ENCODE peak calls at places on chromosomes 13 and 19, in nine cellular contexts. X is body of pancreas, Q is left ventricle myocardium inferior, V is astrocyte, Y is H9, C is NB4, Z is fibroblast of pulmonary artery, H is AG09309, A is tibial nerve. T is an unnamed sample.

GRCh38 chr13:95588721-95589120 is 36.2 kb downstream of the CLDN10 start:
- DNase-seq in X (no peak), Q (no peak), V (peak), Y (no peak), C (peak), Z (peak), H (peak), A (no peak), T (peak)

GRCh38 chr13:95957331-95957730 is 95.9 kb downstream of the UGGT2 start:
- DNase-seq in X (no peak), Q (no peak), V (no peak), Y (no peak), C (no peak), Z (no peak), H (no peak), A (no peak), T (no peak)

GRCh38 chr13:35923347-35923746 is 207.8 kb downstream of the DCLK1 start:
- DNase-seq in X (no peak), Q (peak), V (peak), Y (no peak), C (no peak), Z (peak), H (no peak), A (no peak), T (no peak)

GRCh38 chr19:5585461-5586299 is 17.9 kb upstream of the TINCR start:
- DNase-seq in X (peak), Q (no peak), V (no peak), Y (peak), C (peak), Z (no peak), H (no peak), A (no peak), T (no peak)

GRCh38 chr19:901216-902092 is 8.2 kb downstream of the RNU6-9 start:
- DNase-seq in X (no peak), Q (no peak), V (no peak), Y (no peak), C (no peak), Z (no peak), H (no peak), A (no peak), T (no peak)

GRCh38 chr13:31674056-31674455 is 65.3 kb upstream of the RXFP2 start:
- DNase-seq in X (no peak), Q (no peak), V (no peak), Y (no peak), C (peak), Z (peak), H (peak), A (no peak), T (no peak)

GRCh38 chr19:16376649-16377048 is 52.0 kb downstream of the KLF2 start:
- DNase-seq in X (no peak), Q (no peak), V (no peak), Y (peak), C (no peak), Z (no peak), H (no peak), A (no peak), T (no peak)

GRCh38 chr13:98976338-98976737 is 1.5 kb downstream of the DOCK9 start:
- DNase-seq in X (no peak), Q (no peak), V (peak), Y (no peak), C (peak), Z (peak), H (no peak), A (no peak), T (no peak)

GRCh38 chr13:57634829-57635165 is 3.3 kb downstream of the PCDH17 start:
- DNase-seq in X (peak), Q (no peak), V (no peak), Y (peak), C (no peak), Z (no peak), H (no peak), A (no peak), T (no peak)

GRCh38 chr19:2610637-2611482 is 91.6 kb downstream of the GNG7 start:
- DNase-seq in X (peak), Q (peak), V (peak), Y (peak), C (peak), Z (peak), H (peak), A (peak), T (no peak)

GRCh38 chr19:12723383-12723642 is 419 bp downstream of the TNPO2 start:
- DNase-seq in X (no peak), Q (no peak), V (no peak), Y (no peak), C (peak), Z (no peak), H (no peak), A (no peak), T (no peak)

GRCh38 chr19:43755256-43755801 is 567 bp upstream of the SMG9 start:
- DNase-seq in X (peak), Q (peak), V (peak), Y (peak), C (peak), Z (peak), H (no peak), A (peak), T (no peak)

GRCh38 chr13:98270819-98271218 is 93.8 kb upstream of the RNF113B start:
- DNase-seq in X (no peak), Q (no peak), V (no peak), Y (no peak), C (no peak), Z (no peak), H (no peak), A (no peak), T (no peak)

GRCh38 chr13:70457474-70457873 is 349.2 kb upstream of the KLHL1 start:
- DNase-seq in X (no peak), Q (no peak), V (no peak), Y (no peak), C (no peak), Z (no peak), H (no peak), A (no peak), T (no peak)

GRCh38 chr19:13058951-13059660 is 43.6 kb downstream of the LYL1 start:
- DNase-seq in X (no peak), Q (no peak), V (no peak), Y (no peak), C (no peak), Z (no peak), H (no peak), A (no peak), T (no peak)

GRCh38 chr13:110312669-110313031 is 5.6 kb downstream of the COL4A2 start:
- DNase-seq in X (no peak), Q (no peak), V (peak), Y (peak), C (peak), Z (peak), H (peak), A (no peak), T (no peak)

GRCh38 chr19:50983625-50984292 is at the start of gene KLK7:
- DNase-seq in X (no peak), Q (no peak), V (no peak), Y (no peak), C (no peak), Z (no peak), H (no peak), A (no peak), T (no peak)

GRCh38 chr19:39351537-39352037 is 9.4 kb downstream of the SAMD4B start:
- DNase-seq in X (no peak), Q (no peak), V (no peak), Y (no peak), C (no peak), Z (no peak), H (no peak), A (no peak), T (no peak)

GRCh38 chr19:35585844-35586243 is at the start of gene PMIS2:
- DNase-seq in X (peak), Q (no peak), V (no peak), Y (peak), C (peak), Z (no peak), H (no peak), A (no peak), T (no peak)

GRCh38 chr19:56153507-56153906 is 12.4 kb downstream of the ZNF444 start:
- DNase-seq in X (peak), Q (no peak), V (no peak), Y (peak), C (no peak), Z (no peak), H (no peak), A (no peak), T (no peak)

GRCh38 chr13:98507060-98507797 is 69.7 kb downstream of the STK24 start:
- DNase-seq in X (peak), Q (peak), V (peak), Y (no peak), C (no peak), Z (peak), H (no peak), A (no peak), T (no peak)

GRCh38 chr19:50706387-50706786 is 13.2 kb downstream of the SHANK1 start:
- DNase-seq in X (no peak), Q (no peak), V (no peak), Y (no peak), C (no peak), Z (no peak), H (no peak), A (no peak), T (no peak)

GRCh38 chr13:80313668-80314278 is 27.2 kb downstream of the SPRY2 start:
- DNase-seq in X (no peak), Q (no peak), V (no peak), Y (no peak), C (no peak), Z (no peak), H (no peak), A (no peak), T (no peak)

GRCh38 chr13:41040584-41041334 is 20.6 kb upstream of the WBP4 start:
- DNase-seq in X (no peak), Q (no peak), V (no peak), Y (no peak), C (no peak), Z (no peak), H (no peak), A (no peak), T (no peak)

DNA sequence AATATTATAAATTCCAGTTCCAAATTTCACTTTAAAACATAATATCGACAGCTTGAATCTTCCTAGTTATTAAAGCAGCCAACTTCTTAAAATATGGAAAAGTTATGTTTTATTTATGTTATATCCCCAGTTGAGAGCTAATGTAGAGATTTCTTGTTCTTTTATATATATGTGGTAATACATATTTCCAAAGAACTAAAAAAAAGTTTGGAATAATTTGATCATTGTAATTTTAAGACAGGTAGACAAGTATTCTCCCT is 781 bp upstream of the TBC1D4 start:
- DNase-seq in X (no peak), Q (no peak), V (no peak), Y (no peak), C (no peak), Z (no peak), H (no peak), A (no peak), T (no peak)
- TF ChIP-seq CTCF in X (no peak), Q (no peak), V (no peak), Y (no peak), C (no peak), Z (no peak), H (no peak), A (no peak), T (no peak)

GRCh38 chr19:7679771-7680605 is 645 bp upstream of the TRAPPC5 start:
- DNase-seq in X (no peak), Q (no peak), V (no peak), Y (no peak), C (no peak), Z (no peak), H (no peak), A (no peak), T (no peak)

GRCh38 chr19:7680606-7681335 is at the start of gene TRAPPC5:
- DNase-seq in X (peak), Q (peak), V (peak), Y (peak), C (peak), Z (peak), H (peak), A (peak), T (peak)

GRCh38 chr19:7676854-7677253 is at the start of gene MCEMP1:
- DNase-seq in X (no peak), Q (no peak), V (no peak), Y (no peak), C (peak), Z (no peak), H (no peak), A (no peak), T (no peak)

GRCh38 chr19:7677664-7678311 is 898 bp downstream of the MCEMP1 start:
- DNase-seq in X (no peak), Q (no peak), V (no peak), Y (no peak), C (peak), Z (no peak), H (no peak), A (no peak), T (no peak)

DNA sequence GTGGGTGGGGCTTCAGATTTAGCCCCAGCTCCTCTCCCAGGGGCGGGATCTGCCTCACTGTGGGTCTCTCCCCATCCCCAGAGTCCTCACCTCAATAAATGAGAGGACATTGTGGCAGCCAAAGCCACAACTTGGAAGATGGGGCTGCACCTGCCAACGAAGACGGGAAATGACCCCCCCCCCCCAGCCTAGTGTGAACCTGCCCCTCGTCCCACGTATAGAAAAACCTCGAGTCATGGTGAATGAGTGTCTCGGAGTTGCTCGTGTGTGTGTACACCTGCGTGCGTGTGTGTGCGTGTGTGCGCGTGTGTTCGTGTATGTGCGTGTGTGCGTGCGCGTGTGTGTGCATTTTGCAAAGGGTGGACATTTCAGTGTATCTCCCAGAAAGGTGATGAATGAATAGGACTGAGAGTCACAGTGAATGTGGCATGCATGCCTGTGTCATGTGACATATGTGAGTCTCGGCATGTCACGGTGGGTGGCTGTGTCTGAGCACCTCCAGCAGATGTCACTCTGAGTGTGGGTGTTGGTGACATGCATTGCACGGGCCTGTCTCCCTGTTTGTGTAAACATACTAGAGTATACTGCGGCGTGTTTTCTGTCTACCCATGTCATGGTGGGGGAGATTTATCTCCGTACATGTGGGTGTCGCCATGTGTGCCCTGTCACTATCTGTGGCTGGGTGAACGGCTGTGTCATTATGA is 1.5 kb upstream of the TRAPPC5 start:
- DNase-seq in X (peak), Q (no peak), V (no peak), Y (no peak), C (peak), Z (no peak), H (no peak), A (no peak), T (no peak)
- TF ChIP-seq CTCF in X (no peak), Q (no peak), V (no peak), Y (no peak), C (peak), Z (no peak), H (no peak), A (peak), T (no peak)

GRCh38 chr19:10858204-10858828 is 10.1 kb downstream of the C19orf38 start:
- DNase-seq in X (no peak), Q (no peak), V (no peak), Y (no peak), C (peak), Z (peak), H (no peak), A (no peak), T (no peak)
- TF ChIP-seq CTCF in X (peak), Q (peak), V (peak), Y (peak), C (peak), Z (peak), H (peak), A (peak), T (peak)

DNA sequence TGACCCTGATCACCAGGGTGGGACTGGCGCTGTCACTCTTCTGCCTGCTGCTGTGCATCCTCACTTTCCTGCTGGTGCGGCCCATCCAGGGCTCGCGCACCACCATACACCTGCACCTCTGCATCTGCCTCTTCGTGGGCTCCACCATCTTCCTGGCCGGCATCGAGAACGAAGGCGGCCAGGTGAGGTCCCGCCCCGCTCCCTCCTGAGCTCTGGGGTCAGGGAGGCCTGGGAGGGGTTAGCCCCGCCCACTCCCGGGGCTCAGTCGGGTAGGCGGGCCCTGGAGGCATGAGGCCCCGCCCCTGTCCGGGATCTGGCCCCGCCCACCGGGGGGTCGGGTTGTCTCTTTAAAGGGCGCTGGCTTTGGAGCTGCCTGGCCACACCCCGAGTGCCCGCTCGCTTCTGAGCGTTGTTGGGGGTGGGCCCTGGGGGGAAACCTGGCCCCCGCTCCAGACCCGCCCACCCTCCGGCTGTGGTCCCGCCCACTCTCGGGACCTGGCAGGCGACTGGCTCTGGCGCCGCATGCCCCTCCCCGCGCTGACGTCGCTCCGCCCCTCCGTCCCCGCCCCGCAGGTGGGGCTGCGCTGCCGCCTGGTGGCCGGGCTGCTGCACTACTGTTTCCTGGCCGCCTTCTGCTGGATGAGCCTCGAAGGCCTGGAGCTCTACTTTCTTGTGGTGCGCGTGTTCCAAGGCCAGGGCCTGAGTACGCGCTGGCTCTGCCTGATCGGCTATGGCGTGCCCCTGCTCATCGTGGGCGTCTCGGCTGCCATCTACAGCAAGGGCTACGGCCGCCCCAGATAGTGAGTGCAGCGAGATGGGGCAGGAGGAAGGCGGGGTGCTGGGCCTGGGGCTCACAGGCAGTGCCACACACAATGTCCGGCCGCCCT is 13.1 kb downstream of the DDX39A start:
- DNase-seq in X (peak), Q (peak), V (peak), Y (peak), C (peak), Z (peak), H (no peak), A (peak), T (no peak)
- TF ChIP-seq CTCF in X (peak), Q (peak), V (peak), Y (peak), C (peak), Z (peak), H (peak), A (peak), T (peak)

GRCh38 chr13:113243847-113244246 is 34.4 kb downstream of the CUL4A start:
- DNase-seq in X (no peak), Q (no peak), V (no peak), Y (no peak), C (no peak), Z (no peak), H (no peak), A (no peak), T (no peak)

GRCh38 chr13:113245858-113246791 is 36.7 kb downstream of the CUL4A start:
- DNase-seq in X (no peak), Q (no peak), V (no peak), Y (no peak), C (no peak), Z (peak), H (no peak), A (no peak), T (no peak)
- TF ChIP-seq CTCF in X (no peak), Q (peak), V (peak), Y (peak), C (peak), Z (peak), H (peak), A (no peak), T (peak)

DNA sequence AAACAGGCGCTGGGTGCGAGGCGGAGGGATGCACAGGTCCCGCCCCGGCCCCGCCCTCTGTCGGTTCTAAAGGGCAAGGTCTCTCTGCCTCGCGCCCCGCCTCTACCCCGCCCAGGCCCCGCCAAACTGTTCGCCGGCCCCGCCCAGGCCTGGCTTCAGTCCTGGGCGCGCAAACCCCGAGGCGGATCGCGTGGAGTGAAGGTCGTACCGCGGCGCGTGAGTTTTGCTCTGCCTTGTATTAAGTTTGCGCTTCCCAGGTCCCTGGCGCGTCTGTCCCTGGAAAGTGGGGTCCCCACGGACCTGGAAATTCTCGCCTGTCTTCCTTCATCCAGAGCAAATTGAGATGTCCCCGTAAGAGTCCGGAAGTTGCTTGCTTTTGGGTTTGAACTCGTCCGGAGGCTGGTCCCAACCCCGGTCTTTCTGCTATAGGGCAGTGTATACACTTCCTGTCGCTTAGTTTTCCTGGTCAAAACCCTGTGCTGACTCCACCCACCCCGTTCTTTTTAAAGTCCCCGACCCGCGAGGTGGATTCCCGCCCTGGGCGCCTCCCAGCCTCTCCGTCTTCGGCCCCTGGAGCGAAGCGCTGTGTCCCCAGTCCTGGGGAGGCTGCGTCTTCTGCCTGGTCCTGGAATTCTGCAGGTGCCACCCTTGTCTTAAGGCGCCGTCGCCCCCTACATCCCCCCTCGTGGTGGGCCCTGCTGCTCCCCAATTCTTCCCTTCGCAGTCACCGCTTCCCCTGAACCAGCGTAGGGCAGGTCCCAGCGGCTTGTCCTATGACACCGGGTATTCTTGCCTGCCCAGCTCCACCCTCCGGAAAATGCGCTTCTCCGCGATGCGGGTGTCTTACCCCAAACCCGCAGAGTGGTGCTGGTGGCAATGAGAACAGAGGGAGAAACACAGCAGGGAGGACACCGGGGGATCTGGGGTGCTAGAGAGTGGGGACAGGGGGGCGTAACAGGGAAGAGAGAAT is 8.6 kb downstream of the ZNF808 start:
- DNase-seq in X (peak), Q (peak), V (peak), Y (peak), C (peak), Z (peak), H (no peak), A (peak), T (peak)
- TF ChIP-seq CTCF in X (no peak), Q (peak), V (no peak), Y (no peak), C (no peak), Z (no peak), H (peak), A (peak), T (no peak)

GRCh38 chr19:29084266-29084665 is 128.7 kb downstream of the UQCRFS1 start:
- DNase-seq in X (no peak), Q (no peak), V (no peak), Y (peak), C (peak), Z (no peak), H (peak), A (no peak), T (no peak)
- TF ChIP-seq CTCF in X (no peak), Q (peak), V (no peak), Y (peak), C (peak), Z (no peak), H (peak), A (no peak), T (no peak)

GRCh38 chr13:22298530-22298929 is 627.7 kb downstream of the FGF9 start:
- DNase-seq in X (no peak), Q (no peak), V (no peak), Y (no peak), C (no peak), Z (no peak), H (no peak), A (no peak), T (no peak)
- TF ChIP-seq CTCF in X (peak), Q (no peak), V (no peak), Y (peak), C (peak), Z (no peak), H (no peak), A (no peak), T (no peak)

T was measured in HFF-Myc.